ENCODE peak calls at places on chromosomes 6 and 20, in nine cellular contexts. One of them, this sample, is unnamed.

GRCh38 chr6:92538296-92538695 is 881.1 kb downstream of the EPHA7 start:
- DNase-seq in stimulated activated CD8-positive, alpha-beta memory T cell treated with anti-CD3 and anti-CD28 coated beads, Interleukin-15, amount 100 ng/mL, for 24 hours: no peak
- DNase-seq in anterior cingulate cortex: no peak
- DNase-seq in astrocyte of the spinal cord: peak
- DNase-seq in activated naive CD4-positive, alpha-beta T cell treated with anti-CD3 and anti-CD28 coated beads, Interleukin-2, amount 50 U/mL, for 16 hours: no peak
- DNase-seq in neural crest cell: no peak
- DNase-seq in NCI-H345: no peak
- DNase-seq in GM04504: no peak
- DNase-seq in occipital lobe: no peak
- DNase-seq in this sample: no peak

GRCh38 chr20:47677314-47678129 is 107.8 kb downstream of the SULF2 start:
- DNase-seq in stimulated activated CD8-positive, alpha-beta memory T cell treated with anti-CD3 and anti-CD28 coated beads, Interleukin-15, amount 100 ng/mL, for 24 hours: peak
- DNase-seq in anterior cingulate cortex: no peak
- DNase-seq in astrocyte of the spinal cord: no peak
- DNase-seq in activated naive CD4-positive, alpha-beta T cell treated with anti-CD3 and anti-CD28 coated beads, Interleukin-2, amount 50 U/mL, for 16 hours: peak
- DNase-seq in neural crest cell: peak
- DNase-seq in NCI-H345: peak
- DNase-seq in GM04504: no peak
- DNase-seq in occipital lobe: no peak
- DNase-seq in this sample: peak

GRCh38 chr20:59008715-59009336 is 1.8 kb upstream of the CTSZ start:
- DNase-seq in stimulated activated CD8-positive, alpha-beta memory T cell treated with anti-CD3 and anti-CD28 coated beads, Interleukin-15, amount 100 ng/mL, for 24 hours: no peak
- DNase-seq in anterior cingulate cortex: no peak
- DNase-seq in astrocyte of the spinal cord: no peak
- DNase-seq in activated naive CD4-positive, alpha-beta T cell treated with anti-CD3 and anti-CD28 coated beads, Interleukin-2, amount 50 U/mL, for 16 hours: no peak
- DNase-seq in neural crest cell: no peak
- DNase-seq in NCI-H345: no peak
- DNase-seq in GM04504: no peak
- DNase-seq in occipital lobe: no peak
- DNase-seq in this sample: no peak

GRCh38 chr20:58310291-58310782 is 822 bp downstream of the RAB22A start:
- DNase-seq in stimulated activated CD8-positive, alpha-beta memory T cell treated with anti-CD3 and anti-CD28 coated beads, Interleukin-15, amount 100 ng/mL, for 24 hours: no peak
- DNase-seq in anterior cingulate cortex: no peak
- DNase-seq in astrocyte of the spinal cord: peak
- DNase-seq in activated naive CD4-positive, alpha-beta T cell treated with anti-CD3 and anti-CD28 coated beads, Interleukin-2, amount 50 U/mL, for 16 hours: no peak
- DNase-seq in neural crest cell: no peak
- DNase-seq in NCI-H345: no peak
- DNase-seq in GM04504: no peak
- DNase-seq in occipital lobe: no peak
- DNase-seq in this sample: peak

GRCh38 chr6:152948150-152948768 is 34.6 kb downstream of the FBXO5 start:
- DNase-seq in stimulated activated CD8-positive, alpha-beta memory T cell treated with anti-CD3 and anti-CD28 coated beads, Interleukin-15, amount 100 ng/mL, for 24 hours: no peak
- DNase-seq in anterior cingulate cortex: no peak
- DNase-seq in astrocyte of the spinal cord: peak
- DNase-seq in activated naive CD4-positive, alpha-beta T cell treated with anti-CD3 and anti-CD28 coated beads, Interleukin-2, amount 50 U/mL, for 16 hours: no peak
- DNase-seq in neural crest cell: peak
- DNase-seq in NCI-H345: peak
- DNase-seq in GM04504: peak
- DNase-seq in occipital lobe: no peak
- DNase-seq in this sample: peak

GRCh38 chr6:45426251-45426650 is 48.5 kb upstream of the SUPT3H start:
- DNase-seq in stimulated activated CD8-positive, alpha-beta memory T cell treated with anti-CD3 and anti-CD28 coated beads, Interleukin-15, amount 100 ng/mL, for 24 hours: no peak
- DNase-seq in anterior cingulate cortex: no peak
- DNase-seq in astrocyte of the spinal cord: no peak
- DNase-seq in activated naive CD4-positive, alpha-beta T cell treated with anti-CD3 and anti-CD28 coated beads, Interleukin-2, amount 50 U/mL, for 16 hours: no peak
- DNase-seq in neural crest cell: no peak
- DNase-seq in NCI-H345: no peak
- DNase-seq in GM04504: no peak
- DNase-seq in occipital lobe: no peak
- DNase-seq in this sample: no peak

GRCh38 chr20:24164360-24164759 is 175.8 kb upstream of the GGTLC1 start:
- DNase-seq in stimulated activated CD8-positive, alpha-beta memory T cell treated with anti-CD3 and anti-CD28 coated beads, Interleukin-15, amount 100 ng/mL, for 24 hours: no peak
- DNase-seq in anterior cingulate cortex: no peak
- DNase-seq in astrocyte of the spinal cord: peak
- DNase-seq in activated naive CD4-positive, alpha-beta T cell treated with anti-CD3 and anti-CD28 coated beads, Interleukin-2, amount 50 U/mL, for 16 hours: peak
- DNase-seq in neural crest cell: peak
- DNase-seq in NCI-H345: no peak
- DNase-seq in GM04504: no peak
- DNase-seq in occipital lobe: no peak
- DNase-seq in this sample: peak

GRCh38 chr20:32327087-32327681 is 30.9 kb upstream of the ASXL1 start:
- DNase-seq in stimulated activated CD8-positive, alpha-beta memory T cell treated with anti-CD3 and anti-CD28 coated beads, Interleukin-15, amount 100 ng/mL, for 24 hours: no peak
- DNase-seq in anterior cingulate cortex: no peak
- DNase-seq in astrocyte of the spinal cord: peak
- DNase-seq in activated naive CD4-positive, alpha-beta T cell treated with anti-CD3 and anti-CD28 coated beads, Interleukin-2, amount 50 U/mL, for 16 hours: no peak
- DNase-seq in neural crest cell: no peak
- DNase-seq in NCI-H345: no peak
- DNase-seq in GM04504: no peak
- DNase-seq in occipital lobe: no peak
- DNase-seq in this sample: no peak

GRCh38 chr6:6164367-6164766 is 156.1 kb downstream of the F13A1 start:
- DNase-seq in stimulated activated CD8-positive, alpha-beta memory T cell treated with anti-CD3 and anti-CD28 coated beads, Interleukin-15, amount 100 ng/mL, for 24 hours: no peak
- DNase-seq in anterior cingulate cortex: no peak
- DNase-seq in astrocyte of the spinal cord: no peak
- DNase-seq in activated naive CD4-positive, alpha-beta T cell treated with anti-CD3 and anti-CD28 coated beads, Interleukin-2, amount 50 U/mL, for 16 hours: no peak
- DNase-seq in neural crest cell: no peak
- DNase-seq in NCI-H345: no peak
- DNase-seq in GM04504: no peak
- DNase-seq in occipital lobe: no peak
- DNase-seq in this sample: no peak

GRCh38 chr20:11791316-11792228 is 126.1 kb upstream of the BTBD3 start:
- DNase-seq in stimulated activated CD8-positive, alpha-beta memory T cell treated with anti-CD3 and anti-CD28 coated beads, Interleukin-15, amount 100 ng/mL, for 24 hours: no peak
- DNase-seq in anterior cingulate cortex: no peak
- DNase-seq in astrocyte of the spinal cord: no peak
- DNase-seq in activated naive CD4-positive, alpha-beta T cell treated with anti-CD3 and anti-CD28 coated beads, Interleukin-2, amount 50 U/mL, for 16 hours: no peak
- DNase-seq in neural crest cell: no peak
- DNase-seq in NCI-H345: no peak
- DNase-seq in GM04504: no peak
- DNase-seq in occipital lobe: no peak
- DNase-seq in this sample: peak